ENCODE peak calls at places on chromosomes 1 and 21, in four cellular contexts. R is effector CD8-positive, alpha-beta T cell; I is M059J; U is AG08396. S is an unnamed sample.

GRCh38 chr1:202599669-202600431 is 110.4 kb downstream of the SYT2 start:
- DNase-seq in R (no peak), I (peak), U (peak), S (peak)

GRCh38 chr21:34100337-34100736 is 27.0 kb downstream of the MRPS6 start:
- DNase-seq in R (no peak), I (no peak), U (no peak), S (no peak)

GRCh38 chr1:81894867-81895266 is 94.1 kb downstream of the ADGRL2 start:
- DNase-seq in R (no peak), I (no peak), U (no peak), S (no peak)

GRCh38 chr1:33331444-33332356 is 10.8 kb upstream of the A3GALT2 start:
- DNase-seq in R (no peak), I (peak), U (no peak), S (no peak)

GRCh38 chr1:77281491-77282186 is at the start of gene AK5:
- DNase-seq in R (peak), I (peak), U (peak), S (peak)

GRCh38 chr1:5620997-5621396 is 371.2 kb downstream of the NPHP4 start:
- DNase-seq in R (no peak), I (peak), U (no peak), S (no peak)

GRCh38 chr21:33236799-33237198 is 7.1 kb downstream of the IFNAR2 start:
- DNase-seq in R (no peak), I (peak), U (no peak), S (no peak)

GRCh38 chr21:43193088-43193650 is 24.4 kb downstream of the CRYAA start:
- DNase-seq in R (no peak), I (no peak), U (no peak), S (no peak)

GRCh38 chr21:45945066-45945867 is 36.3 kb upstream of the COL6A1 start:
- DNase-seq in R (no peak), I (no peak), U (no peak), S (no peak)

GRCh38 chr1:234611799-234612351 is 1.9 kb upstream of the IRF2BP2 start:
- DNase-seq in R (peak), I (no peak), U (no peak), S (no peak)

GRCh38 chr1:235763962-235764361 is 102.7 kb downstream of the LYST start:
- DNase-seq in R (no peak), I (no peak), U (no peak), S (no peak)

GRCh38 chr1:39391741-39392679 is 99.4 kb upstream of the BMP8A start:
- DNase-seq in R (no peak), I (peak), U (peak), S (peak)

GRCh38 chr1:56676571-56677035 is 31.5 kb downstream of the PRKAA2 start:
- DNase-seq in R (no peak), I (peak), U (peak), S (peak)

GRCh38 chr21:33572350-33572749 is 16.1 kb downstream of the DONSON start:
- DNase-seq in R (no peak), I (no peak), U (no peak), S (no peak)

GRCh38 chr1:84720275-84720780 is 30.1 kb upstream of the SSX2IP start:
- DNase-seq in R (no peak), I (peak), U (no peak), S (no peak)

GRCh38 chr1:23699280-23700179 is 7.9 kb downstream of the RPL11 start:
- DNase-seq in R (no peak), I (peak), U (no peak), S (no peak)

GRCh38 chr1:25006770-25007169 is 76.7 kb upstream of the RUNX3 start:
- DNase-seq in R (no peak), I (peak), U (no peak), S (no peak)

GRCh38 chr1:25583519-25584370 is 32.8 kb upstream of the MAN1C1 start:
- DNase-seq in R (no peak), I (no peak), U (no peak), S (no peak)

GRCh38 chr1:63454269-63454668 is 68.8 kb downstream of the ITGB3BP start:
- DNase-seq in R (no peak), I (peak), U (no peak), S (no peak)

GRCh38 chr21:33384851-33385331 is 18.3 kb upstream of the IFNGR2 start:
- DNase-seq in R (no peak), I (peak), U (no peak), S (no peak)

S was measured in SJSA1.